ENCODE peak calls at places on chromosomes 16 and 17, in five cellular contexts. P is AG08395, X is NB4, Q is HuH-7, A is skeletal muscle cell. F is an unnamed sample.

GRCh38 chr17:32111141-32111771 is 31.0 kb upstream of the RHOT1 start:
- DNase-seq in X (peak; percentile 66), Q (peak; percentile 59), P (no peak), A (peak; percentile 35), F (peak; percentile 56)

GRCh38 chr17:51441431-51441830 is 181.1 kb downstream of the UTP18 start:
- DNase-seq in Q (no peak), A (no peak), X (no peak), P (no peak), F (no peak)

GRCh38 chr17:77465358-77466041 is 324.7 kb downstream of the SEC14L1 start:
- DNase-seq in X (peak; percentile 97), A (no peak), Q (no peak), P (peak; percentile 56), F (peak; percentile 86)

GRCh38 chr17:68600123-68600880 is 865 bp downstream of the FAM20A start:
- DNase-seq in X (no peak), A (no peak), P (no peak), Q (peak; percentile 74), F (peak; percentile 63)

GRCh38 chr16:6375471-6376075 is 957.1 kb upstream of the RBFOX1 start:
- DNase-seq in A (no peak), P (no peak), X (no peak), Q (no peak), F (no peak)

GRCh38 chr16:24524855-24525652 is 14.3 kb upstream of the RBBP6 start:
- DNase-seq in X (no peak), A (no peak), Q (no peak), P (no peak), F (no peak)

GRCh38 chr16:56667581-56668571 is at the start of gene MT1G:
- DNase-seq in Q (no peak), P (no peak), A (no peak), X (peak; percentile 79), F (peak; percentile 70)

GRCh38 chr16:84940670-84941551 is 70.4 kb downstream of the ZDHHC7 start:
- DNase-seq in X (no peak), A (no peak), Q (no peak), P (peak; percentile 81), F (no peak)

GRCh38 chr17:82228278-82228841 is 482 bp upstream of the SLC16A3 start:
- DNase-seq in X (peak; percentile 90), P (no peak), A (no peak), Q (no peak), F (peak; percentile 82)

GRCh38 chr16:10969615-10970014 is 25.3 kb downstream of the CLEC16A start:
- DNase-seq in Q (no peak), P (no peak), X (peak; percentile 24), A (no peak), F (no peak)

GRCh38 chr17:2059125-2059836 is 4.4 kb downstream of the HIC1 start:
- DNase-seq in A (no peak), P (no peak), Q (no peak), X (peak; percentile 89), F (no peak)

GRCh38 chr17:77609553-77610517 is 348.7 kb upstream of the TNRC6C start:
- DNase-seq in P (no peak), Q (no peak), X (peak; percentile 54), A (peak; percentile 9), F (peak; percentile 81)

GRCh38 chr17:74633261-74633783 is 9.8 kb upstream of the CD300E start:
- DNase-seq in X (no peak), A (no peak), P (no peak), Q (no peak), F (no peak)

GRCh38 chr17:40564883-40565744 is at the start of gene CCR7:
- DNase-seq in A (no peak), P (no peak), Q (no peak), X (peak; percentile 82), F (peak; percentile 94)

GRCh38 chr17:36183001-36183810 is 6.8 kb upstream of the TBC1D3B start:
- DNase-seq in P (peak; percentile 92), Q (peak; percentile 95), A (no peak), X (peak; percentile 90), F (no peak)

GRCh38 chr16:11572301-11572995 is 14.3 kb downstream of the LITAF start:
- DNase-seq in A (no peak), X (no peak), Q (no peak), P (no peak), F (no peak)

GRCh38 chr17:37818689-37819088 is 73.8 kb upstream of the HNF1B start:
- DNase-seq in Q (no peak), X (no peak), A (no peak), P (no peak), F (no peak)